ENCODE peak calls at places on chromosomes 3 and 15, in four cellular contexts. G is lower leg skin, M is fibroblast of lung, C is epithelial cell of esophagus. P is an unnamed sample.
A peak's percentile ranks its signal among the peaks of the same experiment; 100 is the strongest.

GRCh38 chr3:190306513-190307163 is 15.6 kb downstream of the CLDN1 start:
- DNase-seq in C (peak; percentile 96), M (peak; percentile 76), G (no peak), P (no peak)

GRCh38 chr3:138047596-138048195 is 37.7 kb downstream of the CLDN18 start:
- DNase-seq in M (no peak), G (no peak), C (no peak), P (no peak)

GRCh38 chr15:52052076-52052935 is 33.3 kb downstream of the MAPK6 start:
- DNase-seq in G (no peak), M (no peak), C (no peak), P (no peak)

GRCh38 chr3:157135671-157136396 is 24.1 kb downstream of the CCNL1 start:
- DNase-seq in G (no peak), M (peak; percentile 82), C (peak; percentile 56), P (no peak)

GRCh38 chr3:110311526-110311925 is 760.1 kb upstream of the NECTIN3 start:
- DNase-seq in G (no peak), M (no peak), C (no peak), P (no peak)

GRCh38 chr3:25266677-25267076 is 161.4 kb upstream of the RARB start:
- DNase-seq in M (no peak), C (no peak), G (no peak), P (no peak)

GRCh38 chr15:33915571-33916407 is 52.5 kb upstream of the CHRM5 start:
- DNase-seq in G (no peak), C (peak; percentile 67), M (no peak), P (no peak)

GRCh38 chr15:96037584-96037983 is 292.9 kb upstream of the NR2F2 start:
- DNase-seq in G (no peak), C (no peak), M (peak; percentile 77), P (no peak)

GRCh38 chr15:48754011-48754410 is 56.9 kb downstream of the CEP152 start:
- DNase-seq in M (no peak), G (no peak), C (no peak), P (no peak)

GRCh38 chr15:46956456-46956855 is 760.8 kb upstream of the SEMA6D start:
- DNase-seq in M (no peak), G (no peak), C (no peak), P (no peak)

GRCh38 chr3:104070906-104071305 is 1295.8 kb upstream of the ALCAM start:
- DNase-seq in M (no peak), C (no peak), G (no peak), P (no peak)

GRCh38 chr15:65204236-65204930 is 6.9 kb downstream of the CILP start:
- DNase-seq in G (no peak), C (no peak), M (no peak), P (no peak)

GRCh38 chr3:57112206-57112605 is 51.7 kb downstream of the SPATA12 start:
- DNase-seq in C (no peak), M (no peak), G (no peak), P (no peak)

GRCh38 chr3:177359601-177360357 is 162.5 kb upstream of the TBL1XR1 start:
- DNase-seq in C (peak; percentile 99), M (peak; percentile 99), G (peak; percentile 99), P (peak; percentile 94)

GRCh38 chr15:35626531-35626930 is 80.6 kb upstream of the DPH6 start:
- DNase-seq in M (peak; percentile 40), C (no peak), G (no peak), P (no peak)

GRCh38 chr3:36540898-36541518 is 160.7 kb downstream of the STAC start:
- DNase-seq in M (peak; percentile 30), C (peak; percentile 54), G (no peak), P (no peak)

GRCh38 chr3:38725726-38726410 is 76.4 kb upstream of the SCN5A start:
- DNase-seq in G (no peak), M (peak; percentile 20), C (no peak), P (no peak)

GRCh38 chr3:123760817-123761216 is 123.3 kb downstream of the MYLK start:
- DNase-seq in M (no peak), C (no peak), G (no peak), P (no peak)

GRCh38 chr3:20511863-20512262 is 325.9 kb upstream of the SGO1 start:
- DNase-seq in M (peak; percentile 75), G (no peak), C (peak; percentile 71), P (no peak)

GRCh38 chr3:197592361-197593045 is 36.7 kb upstream of the BDH1 start:
- DNase-seq in C (no peak), G (no peak), M (no peak), P (no peak)

GRCh38 chr3:197854596-197855343 is 63.7 kb downstream of the LRCH3 start:
- DNase-seq in M (peak; percentile 96), G (no peak), C (peak; percentile 92), P (no peak)

GRCh38 chr3:97692831-97693230 is 71.7 kb upstream of the ARL6 start:
- DNase-seq in G (no peak), M (no peak), C (no peak), P (no peak)

GRCh38 chr3:147384210-147385058 is 21.9 kb downstream of the ZIC4 start:
- DNase-seq in G (no peak), C (no peak), M (no peak), P (no peak)

GRCh38 chr3:192207239-192207638 is 520.1 kb downstream of the FGF12 start:
- DNase-seq in C (peak; percentile 17), G (no peak), M (no peak), P (no peak)

GRCh38 chr3:106121491-106122289 is 252.9 kb upstream of the CBLB start:
- DNase-seq in C (peak; percentile 18), M (no peak), G (no peak), P (no peak)
- TF ChIP-seq CTCF in C (no peak), M (no peak), G (no peak), P (no peak)

DNA sequence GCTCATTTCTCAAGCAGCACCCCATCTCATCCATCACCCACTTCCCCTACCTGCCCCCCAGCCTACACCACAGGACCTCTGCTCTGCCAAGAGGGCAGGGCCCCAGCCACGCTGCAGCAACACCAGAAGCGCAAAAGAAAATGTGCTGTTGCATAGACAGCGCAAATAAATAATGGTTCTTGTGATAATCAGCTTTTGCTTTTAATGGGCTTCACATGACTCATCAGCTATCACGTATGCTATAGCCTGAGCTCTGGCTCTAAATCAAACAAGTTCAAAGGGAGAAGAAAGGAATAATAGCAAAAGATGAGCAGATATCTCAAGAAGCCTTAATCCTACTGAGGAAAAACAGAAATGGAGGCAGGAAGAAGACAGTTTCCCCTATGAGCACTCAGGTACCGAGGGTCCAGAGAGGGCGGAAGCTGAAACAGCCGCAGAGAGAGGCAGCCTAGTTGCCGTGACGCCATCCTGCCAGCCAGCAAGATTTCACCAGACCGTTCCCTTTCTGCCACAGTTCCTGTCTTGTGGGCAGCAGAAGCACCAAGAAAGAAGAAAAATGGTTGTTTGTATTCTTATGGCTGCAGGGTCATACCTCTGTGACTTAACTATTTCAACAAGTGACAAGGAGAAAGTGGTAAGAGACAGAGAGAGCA is 22.1 kb downstream of the RAB27A start:
- DNase-seq in C (no peak), M (peak; percentile 75), G (no peak), P (no peak)
- TF ChIP-seq CTCF in C (no peak), M (no peak), G (no peak), P (no peak)

DNA sequence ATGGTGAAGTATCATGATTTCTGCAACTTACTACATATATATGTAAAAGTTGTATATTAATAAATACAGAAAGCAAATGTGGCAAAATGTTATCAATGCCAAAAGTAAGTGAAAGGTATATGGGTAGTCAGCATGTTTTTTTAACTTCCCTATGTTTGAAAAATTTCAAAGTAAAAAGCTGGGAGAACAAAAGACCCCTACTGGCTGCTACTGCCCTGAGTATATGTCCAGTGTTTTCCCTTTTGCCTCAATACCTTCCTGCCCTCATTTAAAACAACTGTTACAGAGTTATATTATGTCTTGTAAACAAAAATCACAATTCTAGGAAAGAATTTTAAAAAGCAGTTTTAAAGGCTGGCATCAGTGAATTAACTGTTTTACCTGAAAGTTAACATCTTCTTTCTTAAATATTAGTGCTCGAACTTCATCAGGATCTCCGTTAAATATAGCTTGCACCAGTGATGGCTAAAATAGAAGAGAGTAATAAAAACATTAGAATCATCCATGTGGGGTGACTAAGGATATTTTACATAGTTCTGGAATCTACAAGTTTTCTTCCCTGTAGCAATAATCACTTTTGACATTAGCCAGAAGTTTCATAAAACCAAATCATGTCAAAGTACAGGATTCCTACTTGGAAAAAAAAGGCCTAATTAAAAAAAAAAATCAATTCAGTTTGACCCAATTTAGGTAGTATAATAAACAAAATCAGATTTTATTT is 2.8 kb downstream of the ANKRD28 start:
- DNase-seq in C (no peak), M (peak; percentile 51), G (no peak), P (no peak)
- TF ChIP-seq CTCF in C (no peak), M (peak; percentile 41), G (no peak), P (no peak)

GRCh38 chr3:34582054-34582453 is 783.6 kb downstream of the PDCD6IP start:
- DNase-seq in C (no peak), M (no peak), G (no peak), P (no peak)
- TF ChIP-seq CTCF in C (no peak), M (no peak), G (no peak), P (no peak)

GRCh38 chr15:69217381-69217780 is 56.9 kb downstream of the GLCE start:
- DNase-seq in G (no peak), M (no peak), C (no peak), P (no peak)

GRCh38 chr15:69223083-69223813 is 62.8 kb downstream of the GLCE start:
- DNase-seq in C (no peak), G (no peak), M (no peak), P (no peak)

GRCh38 chr15:69222002-69222474 is 61.6 kb downstream of the GLCE start:
- DNase-seq in G (no peak), M (no peak), C (no peak), P (no peak)

GRCh38 chr15:69215636-69216035 is 55.2 kb downstream of the GLCE start:
- DNase-seq in G (no peak), C (no peak), M (no peak), P (no peak)

DNA sequence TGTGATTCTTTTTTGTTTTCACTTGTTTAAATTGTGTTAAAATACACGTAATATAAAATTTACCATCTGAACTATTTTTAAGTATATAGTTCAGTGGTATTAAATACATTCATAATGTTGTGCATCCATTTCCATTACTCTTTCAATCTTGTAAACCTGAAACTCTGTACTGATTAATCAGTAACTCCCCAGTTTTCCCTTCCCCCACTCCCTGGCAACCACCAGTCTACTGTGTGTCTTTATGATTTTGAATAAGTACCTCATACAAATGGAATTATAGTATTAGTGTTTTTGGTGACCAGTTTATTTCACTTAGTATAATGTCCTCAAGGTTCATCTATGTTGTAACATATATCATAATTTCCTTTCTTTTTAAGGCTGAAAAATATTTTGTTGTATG is 59.3 kb downstream of the GLCE start:
- DNase-seq in C (no peak), M (no peak), G (no peak), P (no peak)
- TF ChIP-seq CTCF in C (no peak), M (no peak), G (no peak), P (no peak)

DNA sequence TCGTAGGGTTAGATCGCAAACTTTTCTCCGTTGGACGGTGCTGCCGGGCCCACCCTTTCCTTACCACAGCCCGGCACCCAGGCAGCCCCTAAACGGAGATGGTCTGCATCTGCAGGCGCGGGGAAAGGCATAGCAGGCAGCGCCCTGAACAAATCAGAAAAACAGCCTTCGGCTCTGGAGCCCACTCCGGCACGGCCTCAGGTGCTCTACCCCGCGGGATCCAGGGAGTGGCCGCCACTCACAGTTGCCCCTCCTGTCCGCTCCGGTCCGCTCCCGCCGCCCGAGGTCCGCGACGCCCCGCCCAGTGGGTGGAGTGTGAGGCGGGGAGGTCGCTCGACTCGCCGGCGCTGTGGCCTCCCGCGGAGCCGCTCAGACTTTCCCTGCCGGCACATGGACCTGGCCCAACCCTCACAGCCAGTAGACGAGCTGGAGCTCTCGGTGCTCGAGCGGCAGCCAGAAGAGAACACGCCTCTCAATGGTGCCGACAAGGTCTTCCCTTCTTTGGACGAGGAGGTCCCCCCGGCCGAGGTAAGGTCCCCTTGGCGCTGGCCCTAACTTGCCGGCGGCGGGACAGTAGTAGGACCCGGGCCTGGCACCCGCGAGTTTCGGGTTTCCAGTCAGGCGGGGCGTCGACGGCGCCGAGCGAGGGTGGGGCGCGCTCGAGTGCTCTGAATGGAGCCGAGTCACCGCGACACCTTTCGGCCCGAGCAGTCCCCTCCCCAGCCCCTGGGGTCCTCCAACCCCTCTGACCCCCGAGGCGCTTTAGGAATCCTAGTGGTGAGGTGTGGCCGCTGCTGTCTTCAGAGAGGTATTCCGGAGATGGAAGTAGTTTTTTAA is at the start of gene C3orf52:
- DNase-seq in C (peak; percentile 91), M (peak; percentile 63), G (peak; percentile 94), P (peak; percentile 47)
- TF ChIP-seq CTCF in C (no peak), M (no peak), G (no peak), P (no peak)

P was measured in omental fat pad.